ENCODE peak calls at places on chromosomes 6 and 20, in six cellular contexts. E is EH; P is MV-4-11; W is fibroblast of lung; M is RWPE1; N is activated CD4-positive, alpha-beta T cell treated with anti-CD3 and anti-CD28 coated beads for 36 hours. Q is an unnamed sample.

GRCh38 chr6:36150283-36150682 is 20.0 kb downstream of the MAPK13 start:
- DNase-seq in M (no peak), N (no peak), E (no peak), P (no peak), W (no peak), Q (no peak)

GRCh38 chr6:157449610-157450009 is 68.6 kb downstream of the ZDHHC14 start:
- DNase-seq in P (no peak), W (peak), E (peak), N (no peak), M (no peak), Q (no peak)

GRCh38 chr6:125287718-125288117 is 14.0 kb downstream of the HDDC2 start:
- DNase-seq in N (no peak), P (no peak), E (no peak), W (no peak), M (no peak), Q (no peak)

GRCh38 chr6:93721386-93722048 is 302.2 kb upstream of the EPHA7 start:
- DNase-seq in P (no peak), M (no peak), N (no peak), W (peak), E (no peak), Q (no peak)

GRCh38 chr20:45892049-45892816 is 1.1 kb downstream of the CTSA start:
- DNase-seq in E (peak), N (no peak), W (no peak), P (peak), M (peak), Q (peak)

GRCh38 chr20:41030536-41031242 is 2.1 kb downstream of the TOP1 start:
- DNase-seq in E (peak), P (no peak), W (peak), M (peak), N (no peak), Q (no peak)

GRCh38 chr20:48404598-48404997 is 423.2 kb downstream of the PREX1 start:
- DNase-seq in M (peak), E (no peak), W (no peak), P (no peak), N (no peak), Q (no peak)

GRCh38 chr20:59912609-59913008 is 20.8 kb downstream of the SYCP2 start:
- DNase-seq in N (no peak), E (no peak), M (no peak), W (no peak), P (peak), Q (peak)

GRCh38 chr6:154821099-154821498 is 87.9 kb downstream of the SCAF8 start:
- DNase-seq in P (no peak), W (no peak), M (no peak), E (no peak), N (no peak), Q (no peak)

GRCh38 chr6:26215200-26216014 is 128.2 kb downstream of the HFE start:
- DNase-seq in N (peak), W (peak), M (no peak), P (no peak), E (peak), Q (no peak)

GRCh38 chr6:136113736-136114173 is 136.4 kb downstream of the MTFR2 start:
- DNase-seq in M (peak), W (peak), P (peak), N (peak), E (peak), Q (peak)

GRCh38 chr20:14142171-14142570 is 146.9 kb downstream of the MACROD2 start:
- DNase-seq in M (peak), W (peak), P (no peak), E (peak), N (no peak), Q (no peak)

GRCh38 chr20:50314326-50314725 is 123.7 kb downstream of the CEBPB start:
- DNase-seq in W (no peak), M (no peak), N (no peak), E (no peak), P (no peak), Q (no peak)

GRCh38 chr6:30778001-30778400 is 33.7 kb upstream of the IER3 start:
- DNase-seq in W (no peak), M (no peak), P (no peak), E (no peak), N (no peak), Q (no peak)

GRCh38 chr6:109669811-109670210 is 21.2 kb downstream of the AK9 start:
- DNase-seq in W (no peak), P (no peak), N (no peak), M (no peak), E (no peak), Q (no peak)

GRCh38 chr6:124962617-124963415 is 579 bp downstream of the RNF217 start:
- DNase-seq in W (peak), E (peak), P (no peak), N (peak), M (no peak), Q (no peak)

GRCh38 chr20:38406476-38406875 is 28.7 kb downstream of the SNHG17 start:
- DNase-seq in W (no peak), E (no peak), M (no peak), P (no peak), N (no peak), Q (no peak)

GRCh38 chr6:152316024-152316423 is 321.1 kb downstream of the SYNE1 start:
- DNase-seq in P (no peak), E (peak), N (no peak), M (no peak), W (peak), Q (no peak)

GRCh38 chr20:23255658-23256385 is 94.8 kb upstream of the NXT1 start:
- DNase-seq in M (no peak), N (no peak), E (peak), W (peak), P (no peak), Q (no peak)

GRCh38 chr20:8209061-8209460 is 77.0 kb downstream of the PLCB1 start:
- DNase-seq in E (peak), W (peak), M (no peak), P (no peak), N (no peak), Q (no peak)

GRCh38 chr6:143998686-143999085 is 9.4 kb downstream of the PLAGL1 start:
- DNase-seq in M (no peak), P (no peak), N (no peak), E (no peak), W (no peak), Q (no peak)

GRCh38 chr6:18978330-18979128 is 591.4 kb downstream of the RNF144B start:
- DNase-seq in N (no peak), E (peak), M (peak), W (peak), P (no peak), Q (no peak)

GRCh38 chr20:25296094-25297093 is 48.5 kb downstream of the PYGB start:
- DNase-seq in W (no peak), P (peak), N (peak), M (no peak), E (peak), Q (no peak)

GRCh38 chr6:72865467-72865866 is 243.6 kb downstream of the KCNQ5 start:
- DNase-seq in M (peak), W (peak), E (peak), N (no peak), P (no peak), Q (no peak)

GRCh38 chr20:60262967-60263603 is 304.9 kb downstream of the CDH26 start:
- DNase-seq in W (no peak), M (peak), E (peak), N (peak), P (peak), Q (no peak)

GRCh38 chr20:37946946-37947345 is 44.0 kb downstream of the VSTM2L start:
- DNase-seq in E (no peak), N (no peak), W (no peak), P (no peak), M (no peak), Q (no peak)

GRCh38 chr6:163652328-163652727 is 237.8 kb downstream of the QKI start:
- DNase-seq in E (no peak), W (no peak), P (no peak), M (no peak), N (no peak), Q (no peak)

GRCh38 chr6:31831350-31832215 is 4.0 kb downstream of the HSPA1B start:
- DNase-seq in M (no peak), P (peak), N (no peak), E (no peak), W (no peak), Q (peak)

GRCh38 chr6:12266571-12266970 is 23.6 kb upstream of the EDN1 start:
- DNase-seq in M (no peak), E (peak), W (peak), N (no peak), P (peak), Q (no peak)

GRCh38 chr20:57190536-57191265 is 75.7 kb downstream of the BMP7 start:
- DNase-seq in M (peak), N (no peak), P (no peak), E (peak), W (peak), Q (no peak)

GRCh38 chr20:48682529-48683385 is 145.0 kb downstream of the PREX1 start:
- DNase-seq in N (no peak), M (peak), W (peak), E (peak), P (no peak), Q (no peak)

GRCh38 chr20:711526-711925 is 35.9 kb upstream of the SCRT2 start:
- DNase-seq in W (no peak), E (no peak), N (no peak), P (no peak), M (no peak), Q (no peak)

GRCh38 chr6:41200296-41200900 is 551 bp downstream of the TREML2 start:
- DNase-seq in N (peak), W (no peak), M (no peak), P (peak), E (peak), Q (peak)

GRCh38 chr6:109332748-109333147 is 49.5 kb downstream of the CD164 start:
- DNase-seq in N (no peak), M (no peak), W (no peak), E (no peak), P (peak), Q (no peak)

GRCh38 chr6:5905431-5906339 is 101.0 kb downstream of the NRN1 start:
- DNase-seq in N (no peak), M (peak), E (peak), P (no peak), W (peak), Q (no peak)

GRCh38 chr20:24762371-24762770 is 186.7 kb upstream of the CST7 start:
- DNase-seq in M (no peak), P (no peak), E (no peak), N (no peak), W (no peak), Q (no peak)

GRCh38 chr6:114430534-114431124 is 87.8 kb upstream of the HS3ST5 start:
- DNase-seq in E (no peak), M (no peak), P (no peak), W (no peak), N (no peak), Q (no peak)

Q was measured in GF-D8.